ENCODE peak calls at places on chromosomes 6 and 20, in six cellular contexts. W, Y, E, P, K and Z are unnamed samples.

GRCh38 chr20:52422574-52423463 is 231.2 kb upstream of the ZFP64 start:
- DNase-seq in W (no peak), Y (no peak), E (no peak), P (no peak), K (no peak), Z (no peak)

GRCh38 chr6:52059821-52060220 is 27.6 kb downstream of the PKHD1 start:
- DNase-seq in W (no peak), Y (no peak), E (no peak), P (no peak), K (no peak), Z (no peak)

GRCh38 chr6:747921-748320 is 55.0 kb upstream of the EXOC2 start:
- DNase-seq in W (no peak), Y (no peak), E (no peak), P (no peak), K (no peak), Z (no peak)

GRCh38 chr6:53042112-53042511 is 23.1 kb upstream of the FBXO9 start:
- DNase-seq in W (no peak), Y (no peak), E (no peak), P (no peak), K (no peak), Z (no peak)

GRCh38 chr6:104187616-104188015 is 672.1 kb downstream of the HACE1 start:
- DNase-seq in W (no peak), Y (no peak), E (no peak), P (no peak), K (no peak), Z (no peak)

GRCh38 chr20:431012-431904 is 23.2 kb downstream of the RBCK1 start:
- DNase-seq in W (peak; percentile 74), Y (peak; percentile 51), E (no peak), P (peak; percentile 57), K (no peak), Z (peak; percentile 32)

GRCh38 chr20:13212750-13213149 is 8.3 kb upstream of the ISM1 start:
- DNase-seq in W (no peak), Y (no peak), E (no peak), P (no peak), K (no peak), Z (no peak)

GRCh38 chr20:22346716-22347115 is 237.7 kb downstream of the FOXA2 start:
- DNase-seq in W (no peak), Y (no peak), E (no peak), P (no peak), K (no peak), Z (no peak)

GRCh38 chr20:8454137-8454712 is 322.2 kb downstream of the PLCB1 start:
- DNase-seq in W (no peak), Y (no peak), E (no peak), P (no peak), K (no peak), Z (no peak)